ENCODE peak calls at places on chromosome 6, in ten cellular contexts. Z, H, N, C, E, B, S, R, U and O are unnamed samples.

GRCh38 chr6:31462964-31463940 is 34.7 kb upstream of the MICB start:
- DNase-seq in U (peak; percentile 96), E (peak; percentile 65), R (peak; percentile 91), H (peak; percentile 97), S (peak; percentile 81), N (peak; percentile 61), C (peak; percentile 70), Z (peak; percentile 95), B (peak; percentile 93), O (peak; percentile 88)

GRCh38 chr6:20306491-20306890 is 94.2 kb upstream of the MBOAT1 start:
- DNase-seq in U (no peak), S (no peak), C (no peak), B (no peak), E (no peak), H (no peak), Z (no peak), N (no peak), R (no peak), O (no peak)

GRCh38 chr6:106318061-106318460 is 7.5 kb downstream of the ATG5 start:
- DNase-seq in U (no peak), B (no peak), N (no peak), E (no peak), H (no peak), C (no peak), S (no peak), Z (no peak), R (no peak), O (no peak)

GRCh38 chr6:36068012-36068392 is 40.4 kb downstream of the MAPK14 start:
- DNase-seq in S (no peak), Z (no peak), B (no peak), C (no peak), R (no peak), U (no peak), N (no peak), H (no peak), E (no peak), O (no peak)

GRCh38 chr6:30061766-30062458 is 847 bp downstream of the POLR1H start:
- DNase-seq in Z (peak; percentile 28), E (peak; percentile 51), N (no peak), H (peak; percentile 12), R (no peak), U (peak; percentile 20), B (peak; percentile 44), S (no peak), C (no peak), O (peak; percentile 22)

GRCh38 chr6:129385117-129385516 is 324.9 kb downstream of the ARHGAP18 start:
- DNase-seq in S (no peak), Z (no peak), C (no peak), H (no peak), N (no peak), E (no peak), R (no peak), U (no peak), B (no peak), O (no peak)

GRCh38 chr6:129671442-129672344 is 38.3 kb downstream of the ARHGAP18 start:
- DNase-seq in H (no peak), R (no peak), E (no peak), Z (no peak), N (no peak), S (peak; percentile 59), C (no peak), B (peak; percentile 22), U (peak; percentile 56), O (no peak)

GRCh38 chr6:73823832-73824231 is 127.8 kb downstream of the CD109 start:
- DNase-seq in R (no peak), H (no peak), C (no peak), E (no peak), B (no peak), U (no peak), Z (no peak), S (no peak), N (no peak), O (no peak)

GRCh38 chr6:91600561-91600960 is 1013.7 kb upstream of the MAP3K7 start:
- DNase-seq in Z (no peak), H (no peak), B (no peak), N (no peak), S (no peak), E (no peak), U (no peak), R (no peak), C (no peak), O (no peak)

GRCh38 chr6:46098678-46099077 is 31.1 kb upstream of the ENPP4 start:
- DNase-seq in H (peak; percentile 60), Z (peak; percentile 82), R (peak; percentile 7), E (no peak), N (no peak), S (peak; percentile 58), U (peak; percentile 35), C (peak; percentile 36), B (no peak), O (peak; percentile 87)

GRCh38 chr6:166877906-166878305 is 78.4 kb downstream of the RNASET2 start:
- DNase-seq in U (no peak), R (no peak), C (no peak), Z (no peak), H (no peak), S (no peak), B (no peak), N (no peak), E (no peak), O (no peak)

GRCh38 chr6:31882344-31882743 is 3.5 kb upstream of the SLC44A4 start:
- DNase-seq in E (no peak), N (no peak), H (no peak), R (no peak), S (no peak), C (no peak), B (no peak), U (peak; percentile 80), Z (no peak), O (no peak)

GRCh38 chr6:110708295-110708965 is 106.8 kb downstream of the CDK19 start:
- DNase-seq in Z (no peak), S (no peak), N (no peak), H (no peak), B (no peak), R (no peak), C (no peak), E (peak; percentile 51), U (no peak), O (no peak)

GRCh38 chr6:42104095-42104806 is 38.2 kb downstream of the C6orf132 start:
- DNase-seq in E (no peak), R (peak; percentile 56), C (peak; percentile 75), S (peak; percentile 87), N (peak; percentile 39), U (peak; percentile 88), Z (peak; percentile 59), B (peak; percentile 57), H (no peak), O (no peak)

GRCh38 chr6:57297505-57297904 is 19.9 kb upstream of the PRIM2 start:
- DNase-seq in U (no peak), C (no peak), S (no peak), E (no peak), B (no peak), N (no peak), R (no peak), Z (no peak), H (no peak), O (no peak)

GRCh38 chr6:96491926-96492325 is 29.7 kb upstream of the UFL1 start:
- DNase-seq in N (no peak), U (no peak), H (no peak), R (no peak), Z (no peak), C (no peak), E (no peak), B (no peak), S (no peak), O (no peak)

GRCh38 chr6:26194329-26194701 is 107.1 kb downstream of the HFE start:
- DNase-seq in N (no peak), E (no peak), R (no peak), B (no peak), H (no peak), C (no peak), Z (no peak), U (no peak), S (no peak), O (no peak)

GRCh38 chr6:28809947-28810654 is 113.7 kb downstream of the TRIM27 start:
- DNase-seq in H (no peak), R (no peak), E (no peak), N (no peak), C (no peak), B (no peak), S (no peak), Z (no peak), U (no peak), O (no peak)
- H3K4me3 ChIP-seq in H (no peak overlapping the region), R (no peak overlapping the region), E (peak overlapping the region; percentile 63), N (no peak overlapping the region), C (no peak overlapping the region), B (no peak overlapping the region), S (no peak overlapping the region), Z (no peak overlapping the region), U (no peak overlapping the region), O (no peak overlapping the region)

DNA sequence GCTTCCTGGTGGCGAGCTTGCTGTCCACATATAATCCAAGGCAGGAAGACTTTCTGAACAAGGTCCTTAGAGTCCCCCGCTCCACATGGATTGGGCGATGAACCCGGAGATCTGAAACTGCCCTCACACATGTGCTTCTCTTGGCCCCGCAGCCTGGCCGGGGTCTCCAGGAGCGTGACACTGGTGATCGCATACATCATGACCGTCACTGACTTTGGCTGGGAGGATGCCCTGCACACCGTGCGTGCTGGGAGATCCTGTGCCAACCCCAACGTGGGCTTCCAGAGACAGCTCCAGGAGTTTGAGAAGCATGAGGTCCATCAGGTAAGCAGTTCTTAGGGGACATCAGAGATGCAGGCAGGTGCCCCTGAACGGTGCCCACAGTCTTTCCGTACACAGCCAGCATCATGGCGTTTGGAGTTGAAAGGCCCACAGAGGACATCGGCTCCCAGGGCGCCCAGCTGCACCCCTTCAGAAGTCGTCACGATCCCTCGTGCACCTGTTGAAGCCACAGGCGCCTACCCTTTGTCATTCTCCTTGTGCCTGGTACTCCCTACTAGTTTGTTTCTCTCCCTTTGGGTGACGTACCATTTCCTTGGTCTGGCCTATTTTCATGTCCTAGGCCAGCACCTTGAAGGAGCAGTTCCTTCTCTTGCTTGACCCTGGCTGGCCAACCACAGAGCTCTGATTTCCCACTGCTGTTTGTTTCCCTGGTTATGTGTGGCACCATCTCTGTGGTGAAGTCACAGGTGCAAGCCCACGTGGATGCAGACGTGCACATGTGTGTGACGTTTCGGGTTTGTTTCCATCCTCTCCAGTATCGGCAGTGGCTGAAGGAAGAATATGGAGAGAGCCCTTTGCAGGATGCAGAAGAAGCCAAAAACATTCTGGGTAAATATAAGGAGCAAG is 43.3 kb upstream of the IRF4 start:
- DNase-seq in N (no peak), Z (no peak), C (peak; percentile 14), E (no peak), B (no peak), U (no peak), S (no peak), R (no peak), H (no peak), O (no peak)
- H3K9me3 ChIP-seq in N (no peaks in the 10 kb centered on the region), Z (no peaks in the 10 kb centered on the region), C (no peaks in the 10 kb centered on the region), E (no peaks in the 10 kb centered on the region), B (no peaks in the 10 kb centered on the region), U (no peaks in the 10 kb centered on the region), S (no peaks in the 10 kb centered on the region), R (no peaks in the 10 kb centered on the region), H (no peaks in the 10 kb centered on the region), O (no peaks in the 10 kb centered on the region)

GRCh38 chr6:143595256-143596036 is 82.3 kb upstream of the PHACTR2 start:
- DNase-seq in C (no peak), E (peak; percentile 30), Z (no peak), R (no peak), H (no peak), S (no peak), U (no peak), N (no peak), B (no peak), O (no peak)
- H3K27me3 ChIP-seq in C (no peaks in the 10 kb centered on the region), E (no peaks in the 10 kb centered on the region), Z (no peaks in the 10 kb centered on the region), R (no peaks in the 10 kb centered on the region), H (no peaks in the 10 kb centered on the region), S (no peaks in the 10 kb centered on the region), U (no peaks in the 10 kb centered on the region), N (no peaks in the 10 kb centered on the region), B (no peaks in the 10 kb centered on the region), O (no peaks in the 10 kb centered on the region)

GRCh38 chr6:1607557-1608221 is 2.0 kb upstream of the FOXC1 start:
- DNase-seq in E (no peak), U (no peak), S (peak; percentile 46), B (no peak), C (no peak), H (no peak), R (no peak), Z (no peak), N (no peak), O (no peak)
- H3K4me3 ChIP-seq in E (peak overlapping the region; percentile 42), U (no peak overlapping the region), S (peak overlapping the region; percentile 78), B (no peak overlapping the region), C (peak overlapping the region; percentile 77), H (no peak overlapping the region), R (no peak overlapping the region), Z (no peak overlapping the region), N (no peak overlapping the region), O (no peak overlapping the region)